ENCODE peak calls at places on chromosomes 3 and 15, in six cellular contexts. E is endothelial cell of umbilical vein, A is A549, G is K562, W is GM12878, Y is HepG2. C is an unnamed sample.
A peak's percentile ranks its signal among the peaks of the same experiment; 100 is the strongest.

GRCh38 chr3:36302626-36303025 is 77.7 kb upstream of the STAC start:
- DNase-seq in E (no peak), W (no peak), G (no peak), A (no peak), Y (no peak), C (no peak)

GRCh38 chr3:114624047-114624445 is 330.2 kb downstream of the TIGIT start:
- DNase-seq in Y (peak; percentile 9), E (peak; percentile 82), G (no peak), W (no peak), A (peak; percentile 41), C (no peak)

GRCh38 chr3:155418426-155418825 is 124.9 kb upstream of the STRIT1 start:
- DNase-seq in A (no peak), E (no peak), Y (no peak), W (no peak), G (no peak), C (no peak)

GRCh38 chr3:38545396-38545949 is 49.3 kb downstream of the EXOG start:
- DNase-seq in Y (no peak), A (no peak), G (no peak), W (no peak), E (no peak), C (no peak)

GRCh38 chr3:132642539-132642847 is 17.1 kb downstream of the ACAD11 start:
- DNase-seq in G (no peak), A (no peak), E (no peak), W (no peak), Y (no peak), C (no peak)

GRCh38 chr15:72866086-72866646 is 82.6 kb upstream of the ADPGK start:
- DNase-seq in W (no peak), Y (no peak), G (no peak), E (no peak), A (no peak), C (no peak)

GRCh38 chr3:54861248-54862067 is 66.4 kb downstream of the LRTM1 start:
- DNase-seq in W (no peak), Y (no peak), E (no peak), G (no peak), A (no peak), C (no peak)

GRCh38 chr3:139355502-139355901 is 11.7 kb downstream of the MRPS22 start:
- DNase-seq in Y (no peak), W (no peak), A (no peak), E (no peak), G (no peak), C (no peak)

GRCh38 chr3:104831076-104831475 is 535.6 kb upstream of the ALCAM start:
- DNase-seq in G (no peak), A (no peak), Y (no peak), E (no peak), W (no peak), C (no peak)

GRCh38 chr15:34944946-34945345 is 24.6 kb downstream of the AQR start:
- DNase-seq in G (no peak), E (no peak), A (no peak), Y (no peak), W (no peak), C (no peak)

GRCh38 chr3:39128951-39129350 is 21.5 kb downstream of the TTC21A start:
- DNase-seq in A (no peak), W (no peak), G (no peak), E (no peak), Y (no peak), C (no peak)

GRCh38 chr3:155745795-155746550 is 1.1 kb upstream of the PLCH1 start:
- DNase-seq in G (peak; percentile 29), W (no peak), Y (peak; percentile 37), E (peak; percentile 27), A (peak; percentile 68), C (peak; percentile 4)

GRCh38 chr3:39626198-39626597 is 158.7 kb downstream of the MOBP start:
- DNase-seq in E (no peak), A (no peak), W (no peak), Y (no peak), G (no peak), C (no peak)

GRCh38 chr15:77959094-77959879 is 118.2 kb downstream of the TBC1D2B start:
- DNase-seq in A (peak; percentile 76), E (peak; percentile 76), G (peak; percentile 89), Y (peak; percentile 48), W (peak; percentile 13), C (peak; percentile 83)

GRCh38 chr15:77475898-77476297 is 55.2 kb downstream of the HMG20A start:
- DNase-seq in G (no peak), A (no peak), Y (no peak), E (no peak), W (no peak), C (no peak)

GRCh38 chr3:183782576-183782975 is 42.8 kb downstream of the MAP6D1 start:
- DNase-seq in Y (no peak), A (no peak), G (no peak), W (no peak), E (peak; percentile 64), C (no peak)

GRCh38 chr3:39287859-39288221 is 8.0 kb upstream of the CX3CR1 start:
- DNase-seq in G (no peak), W (no peak), A (no peak), Y (no peak), E (no peak), C (no peak)

GRCh38 chr3:176954517-176954916 is 242.8 kb downstream of the TBL1XR1 start:
- DNase-seq in G (no peak), A (no peak), Y (no peak), E (no peak), W (no peak), C (no peak)

GRCh38 chr3:50876947-50877346 is 202.2 kb downstream of the DOCK3 start:
- DNase-seq in G (no peak), W (no peak), Y (no peak), E (no peak), A (no peak), C (no peak)

GRCh38 chr3:151673974-151674373 is 59.8 kb upstream of the AADACL2 start:
- DNase-seq in W (no peak), Y (no peak), A (no peak), G (peak; percentile 83), E (no peak), C (peak; percentile 31)
- TF ChIP-seq POLR2A in W (no peak), Y (no peak), A (no peak), G (no peak), E (no peak), C (no peak)

GRCh38 chr3:75042941-75043340 is 428.5 kb upstream of the CNTN3 start:
- DNase-seq in E (no peak), G (no peak), Y (no peak), W (no peak), A (no peak), C (peak; percentile 1)
- TF ChIP-seq MYC in E (no peak), G (no peak), Y (no peak), W (no peak), A (no peak), C (no peak)

GRCh38 chr15:95948371-95948770 is 382.1 kb upstream of the NR2F2 start:
- DNase-seq in G (no peak), W (no peak), Y (no peak), E (no peak), A (no peak), C (no peak)

GRCh38 chr15:95946946-95947345 is 383.6 kb upstream of the NR2F2 start:
- DNase-seq in W (no peak), Y (no peak), E (no peak), A (no peak), G (no peak), C (no peak)

GRCh38 chr15:95944193-95944592 is 386.3 kb upstream of the NR2F2 start:
- DNase-seq in E (no peak), W (no peak), A (no peak), Y (peak; percentile 17), G (no peak), C (no peak)

GRCh38 chr15:95946241-95946640 is 384.3 kb upstream of the NR2F2 start:
- DNase-seq in W (no peak), Y (no peak), E (no peak), G (no peak), A (no peak), C (no peak)

GRCh38 chr15:95944856-95945255 is 385.6 kb upstream of the NR2F2 start:
- DNase-seq in Y (no peak), G (no peak), A (no peak), E (no peak), W (no peak), C (no peak)
- TF ChIP-seq POLR2A in Y (no peak), G (no peak), A (no peak), E (no peak), W (no peak), C (no peak)

GRCh38 chr15:39588531-39589192 is 7.8 kb downstream of the THBS1 start:
- DNase-seq in E (peak; percentile 66), A (no peak), W (no peak), Y (no peak), G (no peak), C (no peak)
- TF ChIP-seq MYC in E (no peak), A (no peak), W (no peak), Y (no peak), G (no peak), C (no peak)

DNA sequence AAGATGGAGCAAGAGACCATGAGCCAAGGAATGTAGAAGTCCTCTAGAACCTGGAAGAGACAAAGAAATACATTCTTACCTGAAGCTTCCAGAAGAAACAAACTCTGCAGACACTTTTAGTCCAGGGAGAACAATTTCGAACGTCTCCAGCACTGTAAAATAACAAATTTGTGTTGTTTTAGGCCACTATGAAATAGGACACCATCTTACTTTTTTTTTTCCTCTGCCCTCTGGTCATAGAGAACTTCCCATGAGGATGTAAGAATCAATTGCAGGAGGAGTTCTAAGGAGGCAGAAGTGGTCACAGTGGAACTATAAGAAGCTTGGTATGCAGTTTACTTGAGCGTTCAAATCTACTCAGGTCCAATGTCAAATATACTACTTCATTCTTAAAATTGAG is 1295.9 kb downstream of the ZPLD1 start:
- DNase-seq in G (no peak), E (no peak), Y (no peak), W (no peak), A (no peak), C (no peak)
- TF ChIP-seq POLR2A in G (no peak), E (no peak), Y (no peak), W (no peak), A (no peak), C (no peak)

GRCh38 chr3:31680072-31680870 is 147.5 kb downstream of the STT3B start:
- DNase-seq in Y (peak; percentile 67), A (no peak), E (no peak), W (no peak), G (no peak), C (no peak)
- TF ChIP-seq MYC in Y (no peak), A (no peak), E (no peak), W (no peak), G (no peak), C (no peak)

GRCh38 chr15:101008158-101009139 is 89.3 kb downstream of the LRRK1 start:
- DNase-seq in A (peak; percentile 89), W (peak; percentile 40), Y (peak; percentile 64), E (peak; percentile 89), G (peak; percentile 85), C (peak; percentile 76)
- TF ChIP-seq POLR2A in A (peak; percentile 52), W (no peak), Y (no peak), E (no peak), G (peak; percentile 58), C (no peak)

GRCh38 chr3:187166750-187167149 is 27.5 kb upstream of the RPL39L start:
- DNase-seq in Y (no peak), A (no peak), W (no peak), G (no peak), E (no peak), C (no peak)
- TF ChIP-seq MYC in Y (no peak), A (no peak), W (no peak), G (no peak), E (no peak), C (no peak)